ENCODE peak calls at places on chromosomes 6 and 20, in five cellular contexts. U is hypothalamus; Y is dorsolateral prefrontal cortex; B is activated CD8-positive, alpha-beta memory T cell treated with anti-CD3 and anti-CD28 coated beads, Interleukin-2, amount 10 ng/mL, durations not matched to agents 7 days and 5 days; G is T-helper 17 cell. X is an unnamed sample.

GRCh38 chr20:10893331-10893730 is 219.5 kb upstream of the JAG1 start:
- DNase-seq in U (no peak), Y (no peak), B (no peak), G (no peak), X (no peak)

GRCh38 chr20:40930561-40930960 is 98.1 kb upstream of the TOP1 start:
- DNase-seq in U (no peak), Y (no peak), B (no peak), G (no peak), X (no peak)

GRCh38 chr6:52577778-52578473 is 1.1 kb upstream of the TRAM2 start:
- DNase-seq in U (no peak), Y (no peak), B (no peak), G (no peak), X (no peak)

GRCh38 chr6:132669690-132670291 is 10.8 kb upstream of the TAAR1 start:
- DNase-seq in U (no peak), Y (no peak), B (no peak), G (no peak), X (no peak)

GRCh38 chr6:20866038-20866437 is 331.8 kb downstream of the CDKAL1 start:
- DNase-seq in U (no peak), Y (no peak), B (no peak), G (no peak), X (no peak)

GRCh38 chr20:45410887-45411286 is 2.8 kb downstream of the DBNDD2 start:
- DNase-seq in U (no peak), Y (no peak), B (no peak), G (no peak), X (no peak)

GRCh38 chr6:28807682-28808280 is 116.0 kb downstream of the TRIM27 start:
- DNase-seq in U (no peak), Y (no peak), B (peak; percentile 46), G (no peak), X (no peak)

GRCh38 chr6:149567846-149568585 is 1.8 kb downstream of the GINM1 start:
- DNase-seq in U (no peak), Y (no peak), B (no peak), G (no peak), X (no peak)

GRCh38 chr6:42745083-42745637 is 743 bp downstream of the TBCC start:
- DNase-seq in U (no peak), Y (peak; percentile 31), B (peak; percentile 72), G (no peak), X (peak; percentile 39)

GRCh38 chr20:34983995-34984735 is 28.5 kb downstream of the MYH7B start:
- DNase-seq in U (no peak), Y (no peak), B (no peak), G (no peak), X (no peak)

GRCh38 chr6:20205722-20206154 is 6.5 kb downstream of the MBOAT1 start:
- DNase-seq in U (no peak), Y (no peak), B (no peak), G (no peak), X (no peak)

GRCh38 chr20:63736893-63737689 is 627 bp downstream of the LIME1 start:
- DNase-seq in U (no peak), Y (no peak), B (peak; percentile 86), G (no peak), X (peak; percentile 55)

GRCh38 chr20:1489328-1489727 is 1.9 kb downstream of the SIRPB2 start:
- DNase-seq in U (no peak), Y (no peak), B (no peak), G (no peak), X (no peak)

GRCh38 chr6:19804362-19805145 is 32.6 kb upstream of the ID4 start:
- DNase-seq in U (peak; percentile 87), Y (peak; percentile 94), B (peak; percentile 72), G (no peak), X (no peak)

GRCh38 chr20:21147593-21147992 is 21.7 kb downstream of the KIZ start:
- DNase-seq in U (no peak), Y (no peak), B (no peak), G (no peak), X (no peak)

GRCh38 chr20:38873050-38873581 is 53.1 kb upstream of the FAM83D start:
- DNase-seq in U (no peak), Y (no peak), B (peak; percentile 93), G (peak; percentile 45), X (peak; percentile 79)

GRCh38 chr6:2166717-2167116 is 78.7 kb downstream of the GMDS start:
- DNase-seq in U (no peak), Y (no peak), B (no peak), G (no peak), X (no peak)

X was measured in natural killer cell.